ENCODE peak calls at places on chromosomes 16 and 17, in eight cellular contexts. U is H9, E is AG09309, Y is MCF 10A, W is BJ, P is astrocyte, S is fibroblast of mammary gland, Q is neural crest cell. C is an unnamed sample.

GRCh38 chr17:54754560-54754959 is 146.1 kb upstream of the TOM1L1 start:
- DNase-seq in U (peak), E (no peak), Y (no peak), W (no peak), P (no peak), S (no peak), Q (no peak), C (no peak)

GRCh38 chr17:42199411-42200011 is 5.2 kb upstream of the GHDC start:
- DNase-seq in U (no peak), E (no peak), Y (no peak), W (no peak), P (no peak), S (no peak), Q (no peak), C (no peak)

GRCh38 chr16:56364865-56365264 is 60.5 kb downstream of the AMFR start:
- DNase-seq in U (no peak), E (no peak), Y (no peak), W (no peak), P (no peak), S (no peak), Q (no peak), C (no peak)

GRCh38 chr17:76755285-76755684 is 17.4 kb downstream of the MFSD11 start:
- DNase-seq in U (no peak), E (no peak), Y (no peak), W (no peak), P (no peak), S (no peak), Q (no peak), C (no peak)

GRCh38 chr17:56707312-56708219 is 114.1 kb downstream of the NOG start:
- DNase-seq in U (peak), E (no peak), Y (no peak), W (no peak), P (peak), S (no peak), Q (no peak), C (no peak)

GRCh38 chr17:17167356-17167755 is 38.8 kb downstream of the PLD6 start:
- DNase-seq in U (no peak), E (no peak), Y (no peak), W (no peak), P (no peak), S (no peak), Q (no peak), C (no peak)

GRCh38 chr16:89315791-89316581 is 98.5 kb downstream of the ZNF778 start:
- DNase-seq in U (no peak), E (no peak), Y (peak), W (no peak), P (peak), S (peak), Q (no peak), C (peak)

GRCh38 chr17:248337-249235 is 67.1 kb upstream of the DOC2B start:
- DNase-seq in U (no peak), E (no peak), Y (no peak), W (no peak), P (no peak), S (no peak), Q (no peak), C (no peak)

GRCh38 chr17:31593806-31594205 is 202.3 kb downstream of the RAB11FIP4 start:
- DNase-seq in U (no peak), E (no peak), Y (peak), W (no peak), P (peak), S (peak), Q (no peak), C (peak)

GRCh38 chr16:87085441-87085840 is 231.8 kb downstream of the C16orf95 start:
- DNase-seq in U (no peak), E (no peak), Y (no peak), W (no peak), P (no peak), S (no peak), Q (no peak), C (no peak)

GRCh38 chr16:87284183-87284582 is 33.0 kb downstream of the C16orf95 start:
- DNase-seq in U (no peak), E (no peak), Y (no peak), W (no peak), P (no peak), S (no peak), Q (no peak), C (no peak)

GRCh38 chr16:50900391-50900942 is 158.6 kb downstream of the CYLD start:
- DNase-seq in U (no peak), E (no peak), Y (no peak), W (no peak), P (no peak), S (no peak), Q (no peak), C (no peak)

GRCh38 chr17:82399601-82400101 is 18.5 kb upstream of the HEXD start:
- DNase-seq in U (no peak), E (no peak), Y (no peak), W (no peak), P (no peak), S (peak), Q (no peak), C (no peak)

GRCh38 chr17:58316260-58316960 is 12.2 kb downstream of the TSPOAP1 start:
- DNase-seq in U (peak), E (no peak), Y (no peak), W (no peak), P (no peak), S (no peak), Q (no peak), C (no peak)

GRCh38 chr16:58829096-58829495 is 95.0 kb upstream of the GOT2 start:
- DNase-seq in U (no peak), E (no peak), Y (no peak), W (no peak), P (no peak), S (peak), Q (no peak), C (no peak)

GRCh38 chr17:78329263-78330059 is 30.4 kb downstream of the SOCS3 start:
- DNase-seq in U (no peak), E (peak), Y (peak), W (no peak), P (peak), S (peak), Q (no peak), C (peak)

GRCh38 chr16:67294171-67294757 is 14.9 kb downstream of the PLEKHG4 start:
- DNase-seq in U (no peak), E (no peak), Y (no peak), W (no peak), P (no peak), S (no peak), Q (no peak), C (no peak)

GRCh38 chr17:42720996-42721583 is 23.8 kb downstream of the EZH1 start:
- DNase-seq in U (no peak), E (peak), Y (peak), W (no peak), P (peak), S (peak), Q (peak), C (peak)

GRCh38 chr16:58503166-58503862 is 3.4 kb downstream of the NDRG4 start:
- DNase-seq in U (peak), E (no peak), Y (no peak), W (no peak), P (no peak), S (no peak), Q (no peak), C (no peak)

GRCh38 chr17:77916771-77917481 is 41.6 kb upstream of the TNRC6C start:
- DNase-seq in U (no peak), E (no peak), Y (no peak), W (no peak), P (no peak), S (no peak), Q (no peak), C (no peak)

GRCh38 chr17:75783069-75783783 is 1.4 kb upstream of the UNK start:
- DNase-seq in U (no peak), E (peak), Y (peak), W (no peak), P (peak), S (peak), Q (no peak), C (peak)

GRCh38 chr17:30840775-30841174 is 9.0 kb downstream of the ATAD5 start:
- DNase-seq in U (no peak), E (no peak), Y (no peak), W (no peak), P (no peak), S (no peak), Q (no peak), C (no peak)

GRCh38 chr17:74563358-74563757 is 4.0 kb downstream of the CD300H start:
- DNase-seq in U (no peak), E (no peak), Y (no peak), W (no peak), P (no peak), S (no peak), Q (no peak), C (no peak)

GRCh38 chr16:23556881-23557778 is at the start of the genes EARS2 and UBFD1:
- DNase-seq in U (peak), E (peak), Y (peak), W (peak), P (peak), S (peak), Q (peak), C (peak)

GRCh38 chr17:8109669-8110455 is 8.5 kb downstream of the ALOXE3 start:
- DNase-seq in U (peak), E (no peak), Y (peak), W (no peak), P (no peak), S (peak), Q (peak), C (no peak)

GRCh38 chr17:83176956-83177583 is 97.7 kb downstream of the METRNL start:
- DNase-seq in U (no peak), E (no peak), Y (no peak), W (no peak), P (no peak), S (no peak), Q (no peak), C (no peak)

GRCh38 chr17:76371656-76372628 is 12.5 kb upstream of the SPHK1 start:
- DNase-seq in U (no peak), E (peak), Y (peak), W (peak), P (peak), S (peak), Q (no peak), C (peak)

GRCh38 chr17:68210570-68210969 is 37.3 kb upstream of the AMZ2 start:
- DNase-seq in U (no peak), E (no peak), Y (no peak), W (no peak), P (no peak), S (no peak), Q (no peak), C (no peak)

DNA sequence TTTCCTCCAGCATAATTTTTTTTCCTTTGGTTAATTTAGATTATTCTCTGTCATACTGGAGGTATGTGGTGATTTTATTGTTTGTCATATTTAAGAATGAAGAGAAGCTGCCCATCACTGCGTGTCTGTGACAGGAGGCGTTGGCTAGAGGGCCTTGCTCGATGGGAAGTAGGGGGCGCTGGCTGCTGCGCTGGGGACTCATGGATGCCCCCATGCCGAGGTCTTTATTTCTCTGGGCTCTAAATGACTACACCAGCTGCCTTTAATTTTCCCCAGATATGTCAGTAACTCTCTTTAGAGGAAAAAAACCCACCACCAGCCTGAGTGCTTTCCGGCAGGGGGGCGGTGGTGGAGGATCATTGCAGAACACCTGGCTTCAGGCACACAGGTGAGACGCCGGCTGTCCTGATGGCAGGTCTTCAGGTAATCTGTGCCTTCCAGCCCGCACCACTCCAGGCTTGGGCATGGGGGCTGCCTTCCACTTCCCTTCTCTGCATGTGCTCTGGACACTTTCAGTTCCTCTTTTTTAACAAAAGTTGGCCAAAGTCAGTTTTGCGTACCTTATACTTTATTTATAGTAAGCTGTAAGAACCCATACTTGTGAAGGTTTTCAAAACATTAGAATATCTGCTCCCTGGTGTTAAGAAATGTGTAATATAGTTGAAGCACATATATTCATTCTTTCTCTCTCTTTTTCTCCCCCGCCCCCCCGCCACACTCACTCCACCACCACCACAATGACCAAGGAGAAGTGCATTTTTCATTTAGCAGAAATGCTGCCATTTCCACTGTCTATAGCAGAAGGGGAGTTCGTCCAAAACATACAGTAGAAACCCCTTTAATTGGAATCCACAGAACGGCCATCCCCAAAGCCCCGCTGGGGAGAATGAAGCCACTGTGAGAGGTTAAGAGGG is 192.7 kb downstream of the RPTOR start:
- DNase-seq in U (no peak), E (no peak), Y (no peak), W (no peak), P (no peak), S (no peak), Q (no peak), C (no peak)
- TF ChIP-seq CTCF in U (peak), E (no peak), Y (no peak), W (no peak), P (no peak), S (no peak), Q (no peak), C (no peak)

GRCh38 chr16:28522792-28523191 is 16.0 kb downstream of the NUPR1 start:
- DNase-seq in U (no peak), E (no peak), Y (no peak), W (no peak), P (no peak), S (no peak), Q (no peak), C (no peak)

GRCh38 chr16:28526201-28527099 is 12.3 kb downstream of the NUPR1 start:
- DNase-seq in U (no peak), E (no peak), Y (no peak), W (no peak), P (no peak), S (no peak), Q (no peak), C (no peak)

GRCh38 chr16:28521436-28521835 is 14.8 kb upstream of the IL27 start:
- DNase-seq in U (no peak), E (no peak), Y (no peak), W (no peak), P (no peak), S (no peak), Q (no peak), C (no peak)

GRCh38 chr16:28527985-28528384 is 10.8 kb downstream of the NUPR1 start:
- DNase-seq in U (no peak), E (no peak), Y (no peak), W (no peak), P (no peak), S (no peak), Q (no peak), C (no peak)

GRCh38 chr16:28524544-28525179 is 14.1 kb downstream of the NUPR1 start:
- DNase-seq in U (no peak), E (no peak), Y (no peak), W (no peak), P (no peak), S (peak), Q (no peak), C (no peak)
- TF ChIP-seq CTCF in U (no peak), E (no peak), Y (no peak), W (no peak), P (no peak), S (no peak), Q (no peak), C (no peak)

DNA sequence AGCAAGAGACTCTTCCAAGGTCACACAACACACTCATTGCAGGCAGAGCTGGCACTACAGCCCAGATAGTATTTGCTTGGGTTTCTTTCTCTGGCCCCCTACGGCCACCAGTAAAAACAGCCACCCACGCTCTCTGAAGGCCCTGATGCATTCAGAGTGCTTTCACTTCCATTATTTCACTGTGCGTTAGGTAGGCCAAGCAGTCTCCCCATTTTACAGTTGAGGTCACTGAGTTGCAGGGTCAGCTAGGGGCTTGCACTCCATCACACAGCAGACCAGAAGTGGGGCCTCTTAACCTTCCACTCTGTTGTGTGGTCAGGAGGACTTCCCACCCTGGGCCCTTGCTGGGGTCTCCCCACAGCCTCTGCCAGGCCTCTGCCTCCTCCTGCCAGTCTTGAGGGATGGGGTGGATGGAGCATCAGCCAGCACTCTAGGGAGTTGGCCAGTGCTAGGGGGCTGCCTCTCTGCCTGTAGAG is 2.5 kb downstream of the TBX21 start:
- DNase-seq in U (peak), E (no peak), Y (no peak), W (no peak), P (no peak), S (no peak), Q (no peak), C (no peak)
- TF ChIP-seq CTCF in U (no peak), E (no peak), Y (no peak), W (no peak), P (no peak), S (no peak), Q (no peak), C (no peak)

GRCh38 chr16:85357323-85357722 is 245.1 kb upstream of the CIBAR2 start:
- DNase-seq in U (no peak), E (no peak), Y (no peak), W (no peak), P (no peak), S (no peak), Q (no peak), C (no peak)

GRCh38 chr16:85357924-85358505 is 245.7 kb upstream of the CIBAR2 start:
- DNase-seq in U (no peak), E (no peak), Y (no peak), W (no peak), P (no peak), S (no peak), Q (no peak), C (no peak)

GRCh38 chr16:85358704-85359146 is 246.5 kb upstream of the CIBAR2 start:
- DNase-seq in U (no peak), E (no peak), Y (no peak), W (no peak), P (no peak), S (no peak), Q (no peak), C (no peak)

GRCh38 chr16:85360323-85361277 is 248.3 kb upstream of the CIBAR2 start:
- DNase-seq in U (no peak), E (no peak), Y (peak), W (no peak), P (no peak), S (no peak), Q (no peak), C (no peak)

GRCh38 chr16:85359147-85359822 is 247.0 kb upstream of the CIBAR2 start:
- DNase-seq in U (no peak), E (no peak), Y (no peak), W (no peak), P (peak), S (peak), Q (no peak), C (no peak)
- TF ChIP-seq CTCF in U (no peak), E (no peak), Y (no peak), W (no peak), P (no peak), S (no peak), Q (no peak), C (no peak)